ENCODE peak calls at places on chromosomes 11 and 22, in nine cellular contexts. One of them, this sample, is unnamed.

GRCh38 chr11:73969991-73970800 is 12.4 kb downstream of the UCP2 start:
- DNase-seq in stimulated activated naive CD4-positive, alpha-beta T cell: peak; percentile 13
- DNase-seq in GM12891: no peak
- DNase-seq in H4: no peak
- DNase-seq in mucosa of descending colon: no peak
- DNase-seq in esophagus squamous epithelium: no peak
- DNase-seq in SHP77: no peak
- DNase-seq in stimulated activated CD8-positive, alpha-beta memory T cell treated with anti-CD3 and anti-CD28 coated beads, Interleukin-15, amount 100 ng/mL, for 4 hours: no peak
- DNase-seq in astrocyte: no peak
- DNase-seq in this sample: no peak

GRCh38 chr11:119424775-119425174 is 1.8 kb upstream of the THY1 start:
- DNase-seq in SHP77: no peak
- DNase-seq in stimulated activated naive CD4-positive, alpha-beta T cell: no peak
- DNase-seq in GM12891: no peak
- DNase-seq in astrocyte: no peak
- DNase-seq in stimulated activated CD8-positive, alpha-beta memory T cell treated with anti-CD3 and anti-CD28 coated beads, Interleukin-15, amount 100 ng/mL, for 4 hours: no peak
- DNase-seq in mucosa of descending colon: no peak
- DNase-seq in H4: no peak
- DNase-seq in esophagus squamous epithelium: no peak
- DNase-seq in this sample: no peak

GRCh38 chr11:134743809-134744195 is 331.8 kb upstream of the B3GAT1 start:
- DNase-seq in esophagus squamous epithelium: no peak
- DNase-seq in mucosa of descending colon: no peak
- DNase-seq in SHP77: no peak
- DNase-seq in stimulated activated CD8-positive, alpha-beta memory T cell treated with anti-CD3 and anti-CD28 coated beads, Interleukin-15, amount 100 ng/mL, for 4 hours: no peak
- DNase-seq in H4: no peak
- DNase-seq in GM12891: no peak
- DNase-seq in astrocyte: no peak
- DNase-seq in stimulated activated naive CD4-positive, alpha-beta T cell: no peak
- DNase-seq in this sample: no peak

GRCh38 chr11:12331239-12331874 is 46.0 kb upstream of the PARVA start:
- DNase-seq in SHP77: peak; percentile 52
- DNase-seq in H4: peak; percentile 88
- DNase-seq in stimulated activated naive CD4-positive, alpha-beta T cell: peak; percentile 64
- DNase-seq in GM12891: no peak
- DNase-seq in astrocyte: peak; percentile 56
- DNase-seq in stimulated activated CD8-positive, alpha-beta memory T cell treated with anti-CD3 and anti-CD28 coated beads, Interleukin-15, amount 100 ng/mL, for 4 hours: peak; percentile 39
- DNase-seq in mucosa of descending colon: no peak
- DNase-seq in esophagus squamous epithelium: no peak
- DNase-seq in this sample: peak; percentile 75

GRCh38 chr11:13448876-13449275 is 14.1 kb downstream of the BTBD10 start:
- DNase-seq in stimulated activated naive CD4-positive, alpha-beta T cell: no peak
- DNase-seq in SHP77: no peak
- DNase-seq in astrocyte: peak; percentile 26
- DNase-seq in GM12891: no peak
- DNase-seq in mucosa of descending colon: no peak
- DNase-seq in H4: no peak
- DNase-seq in esophagus squamous epithelium: no peak
- DNase-seq in stimulated activated CD8-positive, alpha-beta memory T cell treated with anti-CD3 and anti-CD28 coated beads, Interleukin-15, amount 100 ng/mL, for 4 hours: no peak
- DNase-seq in this sample: no peak

GRCh38 chr11:18731949-18732821 is 6.2 kb upstream of the IGSF22 start:
- DNase-seq in stimulated activated CD8-positive, alpha-beta memory T cell treated with anti-CD3 and anti-CD28 coated beads, Interleukin-15, amount 100 ng/mL, for 4 hours: peak; percentile 50
- DNase-seq in astrocyte: peak; percentile 12
- DNase-seq in mucosa of descending colon: no peak
- DNase-seq in H4: peak; percentile 35
- DNase-seq in GM12891: peak; percentile 62
- DNase-seq in SHP77: no peak
- DNase-seq in esophagus squamous epithelium: no peak
- DNase-seq in stimulated activated naive CD4-positive, alpha-beta T cell: peak; percentile 64
- DNase-seq in this sample: peak; percentile 65

GRCh38 chr22:37549704-37550059 is 10.6 kb upstream of the CDC42EP1 start:
- DNase-seq in esophagus squamous epithelium: no peak
- DNase-seq in GM12891: no peak
- DNase-seq in astrocyte: peak; percentile 60
- DNase-seq in H4: no peak
- DNase-seq in stimulated activated CD8-positive, alpha-beta memory T cell treated with anti-CD3 and anti-CD28 coated beads, Interleukin-15, amount 100 ng/mL, for 4 hours: no peak
- DNase-seq in stimulated activated naive CD4-positive, alpha-beta T cell: no peak
- DNase-seq in mucosa of descending colon: no peak
- DNase-seq in SHP77: peak; percentile 35
- DNase-seq in this sample: no peak

GRCh38 chr11:134248910-134249480 is 4.2 kb downstream of the THYN1 start:
- DNase-seq in mucosa of descending colon: no peak
- DNase-seq in esophagus squamous epithelium: no peak
- DNase-seq in astrocyte: no peak
- DNase-seq in H4: no peak
- DNase-seq in SHP77: no peak
- DNase-seq in GM12891: no peak
- DNase-seq in stimulated activated naive CD4-positive, alpha-beta T cell: no peak
- DNase-seq in stimulated activated CD8-positive, alpha-beta memory T cell treated with anti-CD3 and anti-CD28 coated beads, Interleukin-15, amount 100 ng/mL, for 4 hours: no peak
- DNase-seq in this sample: no peak

GRCh38 chr11:2208691-2209369 is 37.2 kb upstream of the TH start:
- DNase-seq in esophagus squamous epithelium: no peak
- DNase-seq in SHP77: no peak
- DNase-seq in astrocyte: no peak
- DNase-seq in mucosa of descending colon: peak; percentile 61
- DNase-seq in H4: no peak
- DNase-seq in stimulated activated naive CD4-positive, alpha-beta T cell: no peak
- DNase-seq in GM12891: no peak
- DNase-seq in stimulated activated CD8-positive, alpha-beta memory T cell treated with anti-CD3 and anti-CD28 coated beads, Interleukin-15, amount 100 ng/mL, for 4 hours: no peak
- DNase-seq in this sample: peak; percentile 31

GRCh38 chr11:129728571-129728970 is 87.1 kb upstream of the TMEM45B start:
- DNase-seq in GM12891: no peak
- DNase-seq in stimulated activated CD8-positive, alpha-beta memory T cell treated with anti-CD3 and anti-CD28 coated beads, Interleukin-15, amount 100 ng/mL, for 4 hours: no peak
- DNase-seq in esophagus squamous epithelium: no peak
- DNase-seq in H4: no peak
- DNase-seq in stimulated activated naive CD4-positive, alpha-beta T cell: no peak
- DNase-seq in astrocyte: no peak
- DNase-seq in SHP77: peak; percentile 51
- DNase-seq in mucosa of descending colon: no peak
- DNase-seq in this sample: no peak

GRCh38 chr11:45233121-45233803 is 52.9 kb downstream of the SYT13 start:
- DNase-seq in GM12891: peak; percentile 84
- DNase-seq in esophagus squamous epithelium: no peak
- DNase-seq in mucosa of descending colon: peak; percentile 65
- DNase-seq in SHP77: peak; percentile 48
- DNase-seq in stimulated activated CD8-positive, alpha-beta memory T cell treated with anti-CD3 and anti-CD28 coated beads, Interleukin-15, amount 100 ng/mL, for 4 hours: peak; percentile 22
- DNase-seq in stimulated activated naive CD4-positive, alpha-beta T cell: peak; percentile 25
- DNase-seq in astrocyte: no peak
- DNase-seq in H4: peak; percentile 71
- DNase-seq in this sample: peak; percentile 72

GRCh38 chr11:113305440-113306336 is 8.7 kb upstream of the TTC12 start:
- DNase-seq in H4: peak; percentile 74
- DNase-seq in GM12891: peak; percentile 46
- DNase-seq in stimulated activated CD8-positive, alpha-beta memory T cell treated with anti-CD3 and anti-CD28 coated beads, Interleukin-15, amount 100 ng/mL, for 4 hours: peak; percentile 22
- DNase-seq in esophagus squamous epithelium: no peak
- DNase-seq in mucosa of descending colon: peak; percentile 65
- DNase-seq in stimulated activated naive CD4-positive, alpha-beta T cell: peak; percentile 51
- DNase-seq in SHP77: peak; percentile 58
- DNase-seq in astrocyte: peak; percentile 17
- DNase-seq in this sample: peak; percentile 55

GRCh38 chr22:48890693-48891554 is 936.7 kb downstream of the BRD1 start:
- DNase-seq in GM12891: no peak
- DNase-seq in H4: no peak
- DNase-seq in astrocyte: no peak
- DNase-seq in mucosa of descending colon: no peak
- DNase-seq in esophagus squamous epithelium: no peak
- DNase-seq in SHP77: no peak
- DNase-seq in stimulated activated naive CD4-positive, alpha-beta T cell: no peak
- DNase-seq in stimulated activated CD8-positive, alpha-beta memory T cell treated with anti-CD3 and anti-CD28 coated beads, Interleukin-15, amount 100 ng/mL, for 4 hours: no peak
- DNase-seq in this sample: no peak

GRCh38 chr11:43992138-43992537 is 49.7 kb downstream of the C11orf96 start:
- DNase-seq in GM12891: no peak
- DNase-seq in stimulated activated naive CD4-positive, alpha-beta T cell: no peak
- DNase-seq in stimulated activated CD8-positive, alpha-beta memory T cell treated with anti-CD3 and anti-CD28 coated beads, Interleukin-15, amount 100 ng/mL, for 4 hours: no peak
- DNase-seq in SHP77: peak; percentile 52
- DNase-seq in H4: no peak
- DNase-seq in mucosa of descending colon: no peak
- DNase-seq in esophagus squamous epithelium: no peak
- DNase-seq in astrocyte: no peak
- DNase-seq in this sample: no peak

GRCh38 chr11:70731670-70732492 is 333.6 kb downstream of the CTTN start:
- DNase-seq in mucosa of descending colon: peak; percentile 31
- DNase-seq in stimulated activated CD8-positive, alpha-beta memory T cell treated with anti-CD3 and anti-CD28 coated beads, Interleukin-15, amount 100 ng/mL, for 4 hours: no peak
- DNase-seq in astrocyte: no peak
- DNase-seq in H4: no peak
- DNase-seq in GM12891: no peak
- DNase-seq in esophagus squamous epithelium: no peak
- DNase-seq in SHP77: no peak
- DNase-seq in stimulated activated naive CD4-positive, alpha-beta T cell: no peak
- DNase-seq in this sample: no peak

GRCh38 chr11:8809185-8809584 is 101.8 kb upstream of the AKIP1 start:
- DNase-seq in H4: no peak
- DNase-seq in GM12891: no peak
- DNase-seq in SHP77: no peak
- DNase-seq in stimulated activated naive CD4-positive, alpha-beta T cell: no peak
- DNase-seq in stimulated activated CD8-positive, alpha-beta memory T cell treated with anti-CD3 and anti-CD28 coated beads, Interleukin-15, amount 100 ng/mL, for 4 hours: no peak
- DNase-seq in esophagus squamous epithelium: no peak
- DNase-seq in mucosa of descending colon: no peak
- DNase-seq in astrocyte: no peak
- DNase-seq in this sample: no peak

GRCh38 chr22:50671641-50672040 is 982 bp upstream of the SHANK3 start:
- DNase-seq in esophagus squamous epithelium: no peak
- DNase-seq in SHP77: no peak
- DNase-seq in GM12891: no peak
- DNase-seq in H4: no peak
- DNase-seq in astrocyte: no peak
- DNase-seq in mucosa of descending colon: no peak
- DNase-seq in stimulated activated CD8-positive, alpha-beta memory T cell treated with anti-CD3 and anti-CD28 coated beads, Interleukin-15, amount 100 ng/mL, for 4 hours: no peak
- DNase-seq in stimulated activated naive CD4-positive, alpha-beta T cell: no peak
- DNase-seq in this sample: no peak

GRCh38 chr22:46453006-46453828 is 84.2 kb downstream of the CELSR1 start:
- DNase-seq in SHP77: no peak
- DNase-seq in H4: no peak
- DNase-seq in astrocyte: no peak
- DNase-seq in stimulated activated CD8-positive, alpha-beta memory T cell treated with anti-CD3 and anti-CD28 coated beads, Interleukin-15, amount 100 ng/mL, for 4 hours: no peak
- DNase-seq in mucosa of descending colon: peak; percentile 47
- DNase-seq in stimulated activated naive CD4-positive, alpha-beta T cell: no peak
- DNase-seq in GM12891: no peak
- DNase-seq in esophagus squamous epithelium: no peak
- DNase-seq in this sample: no peak

GRCh38 chr22:48664586-48664985 is 1163.1 kb downstream of the BRD1 start:
- DNase-seq in stimulated activated naive CD4-positive, alpha-beta T cell: no peak
- DNase-seq in astrocyte: no peak
- DNase-seq in stimulated activated CD8-positive, alpha-beta memory T cell treated with anti-CD3 and anti-CD28 coated beads, Interleukin-15, amount 100 ng/mL, for 4 hours: no peak
- DNase-seq in mucosa of descending colon: no peak
- DNase-seq in H4: no peak
- DNase-seq in SHP77: no peak
- DNase-seq in GM12891: no peak
- DNase-seq in esophagus squamous epithelium: no peak
- DNase-seq in this sample: no peak

GRCh38 chr11:68354181-68354872 is 41.9 kb downstream of the LRP5 start:
- DNase-seq in GM12891: no peak
- DNase-seq in astrocyte: peak; percentile 98
- DNase-seq in stimulated activated naive CD4-positive, alpha-beta T cell: no peak
- DNase-seq in H4: peak; percentile 92
- DNase-seq in SHP77: no peak
- DNase-seq in stimulated activated CD8-positive, alpha-beta memory T cell treated with anti-CD3 and anti-CD28 coated beads, Interleukin-15, amount 100 ng/mL, for 4 hours: no peak
- DNase-seq in esophagus squamous epithelium: no peak
- DNase-seq in mucosa of descending colon: peak; percentile 90
- DNase-seq in this sample: peak; percentile 93

GRCh38 chr22:25375683-25376082 is 156.2 kb downstream of the CRYBB2 start:
- DNase-seq in esophagus squamous epithelium: no peak
- DNase-seq in SHP77: no peak
- DNase-seq in stimulated activated naive CD4-positive, alpha-beta T cell: no peak
- DNase-seq in stimulated activated CD8-positive, alpha-beta memory T cell treated with anti-CD3 and anti-CD28 coated beads, Interleukin-15, amount 100 ng/mL, for 4 hours: no peak
- DNase-seq in mucosa of descending colon: no peak
- DNase-seq in H4: no peak
- DNase-seq in astrocyte: no peak
- DNase-seq in GM12891: no peak
- DNase-seq in this sample: no peak

GRCh38 chr11:27085605-27086004 is 45.0 kb downstream of the BBOX1 start:
- DNase-seq in GM12891: no peak
- DNase-seq in stimulated activated naive CD4-positive, alpha-beta T cell: no peak
- DNase-seq in SHP77: no peak
- DNase-seq in stimulated activated CD8-positive, alpha-beta memory T cell treated with anti-CD3 and anti-CD28 coated beads, Interleukin-15, amount 100 ng/mL, for 4 hours: no peak
- DNase-seq in mucosa of descending colon: no peak
- DNase-seq in astrocyte: no peak
- DNase-seq in esophagus squamous epithelium: no peak
- DNase-seq in H4: no peak
- DNase-seq in this sample: no peak

GRCh38 chr11:25927391-25927790 is 404.5 kb upstream of the ANO3 start:
- DNase-seq in SHP77: no peak
- DNase-seq in esophagus squamous epithelium: no peak
- DNase-seq in stimulated activated CD8-positive, alpha-beta memory T cell treated with anti-CD3 and anti-CD28 coated beads, Interleukin-15, amount 100 ng/mL, for 4 hours: no peak
- DNase-seq in astrocyte: no peak
- DNase-seq in mucosa of descending colon: no peak
- DNase-seq in GM12891: no peak
- DNase-seq in H4: no peak
- DNase-seq in stimulated activated naive CD4-positive, alpha-beta T cell: no peak
- DNase-seq in this sample: no peak

GRCh38 chr11:44755553-44756505 is 29.1 kb downstream of the TSPAN18 start:
- DNase-seq in astrocyte: no peak
- DNase-seq in stimulated activated CD8-positive, alpha-beta memory T cell treated with anti-CD3 and anti-CD28 coated beads, Interleukin-15, amount 100 ng/mL, for 4 hours: no peak
- DNase-seq in GM12891: no peak
- DNase-seq in stimulated activated naive CD4-positive, alpha-beta T cell: no peak
- DNase-seq in H4: peak; percentile 72
- DNase-seq in esophagus squamous epithelium: no peak
- DNase-seq in SHP77: no peak
- DNase-seq in mucosa of descending colon: no peak
- DNase-seq in this sample: peak; percentile 28

GRCh38 chr11:115505165-115505564 is 950 bp upstream of the CADM1 start:
- DNase-seq in GM12891: no peak
- DNase-seq in SHP77: no peak
- DNase-seq in esophagus squamous epithelium: no peak
- DNase-seq in mucosa of descending colon: no peak
- DNase-seq in stimulated activated naive CD4-positive, alpha-beta T cell: no peak
- DNase-seq in H4: no peak
- DNase-seq in astrocyte: no peak
- DNase-seq in stimulated activated CD8-positive, alpha-beta memory T cell treated with anti-CD3 and anti-CD28 coated beads, Interleukin-15, amount 100 ng/mL, for 4 hours: no peak
- DNase-seq in this sample: peak; percentile 24

This sample was measured in left colon.